ENCODE peak calls at places on chromosomes 13 and 19, in five cellular contexts. Z is CD8-positive, alpha-beta T cell; L is fibroblast of lung; J is PC-9; A is OCI-LY7. Y is an unnamed sample.

GRCh38 chr19:8302357-8302691 is 5.8 kb downstream of the CD320 start:
- DNase-seq in Z (no peak), L (no peak), J (no peak), A (no peak), Y (no peak)

GRCh38 chr19:12730054-12730453 is 4.4 kb downstream of the TRIR start:
- DNase-seq in Z (no peak), L (no peak), J (no peak), A (peak; percentile 10), Y (no peak)

GRCh38 chr19:20238025-20238623 is 71.1 kb downstream of the ZNF486 start:
- DNase-seq in Z (peak; percentile 76), L (peak; percentile 90), J (peak; percentile 86), A (peak; percentile 97), Y (peak; percentile 93)

GRCh38 chr13:38417727-38418126 is 68.1 kb downstream of the UFM1 start:
- DNase-seq in Z (no peak), L (peak; percentile 19), J (no peak), A (peak; percentile 20), Y (peak; percentile 24)

GRCh38 chr19:3324405-3324856 is 42.0 kb upstream of the NFIC start:
- DNase-seq in Z (peak; percentile 66), L (no peak), J (peak; percentile 46), A (peak; percentile 48), Y (no peak)

GRCh38 chr13:97976551-97977375 is 23.3 kb downstream of the IPO5 start:
- DNase-seq in Z (no peak), L (no peak), J (no peak), A (peak; percentile 8), Y (no peak)

GRCh38 chr19:1295169-1296012 is 9.7 kb downstream of the EFNA2 start:
- DNase-seq in Z (no peak), L (no peak), J (no peak), A (peak; percentile 48), Y (peak; percentile 36)

GRCh38 chr19:35812220-35813042 is at the start of gene PRODH2:
- DNase-seq in Z (no peak), L (no peak), J (no peak), A (no peak), Y (no peak)

GRCh38 chr19:8454218-8454617 is 9.4 kb downstream of the HNRNPM start:
- DNase-seq in Z (no peak), L (no peak), J (no peak), A (no peak), Y (no peak)

GRCh38 chr13:22839554-22840286 is 341.1 kb upstream of the SGCG start:
- DNase-seq in Z (no peak), L (no peak), J (no peak), A (no peak), Y (no peak)

GRCh38 chr13:44128522-44128921 is 245.1 kb upstream of the SERP2 start:
- DNase-seq in Z (no peak), L (peak; percentile 40), J (no peak), A (no peak), Y (peak; percentile 6)

GRCh38 chr13:25977216-25977615 is 74.6 kb downstream of the SHISA2 start:
- DNase-seq in Z (no peak), L (no peak), J (no peak), A (no peak), Y (no peak)

GRCh38 chr13:36919833-36920611 is at the start of gene SMAD9:
- DNase-seq in Z (no peak), L (peak; percentile 59), J (peak; percentile 33), A (peak; percentile 73), Y (peak; percentile 82)

GRCh38 chr13:24146961-24147569 is 13.5 kb upstream of the SPATA13 start:
- DNase-seq in Z (no peak), L (no peak), J (no peak), A (no peak), Y (no peak)

GRCh38 chr19:57075125-57075524 is 44.7 kb upstream of the USP29 start:
- DNase-seq in Z (no peak), L (no peak), J (no peak), A (no peak), Y (no peak)

GRCh38 chr13:74134226-74134776 is at the start of gene KLF12:
- DNase-seq in Z (peak; percentile 89), L (peak; percentile 95), J (peak; percentile 85), A (peak; percentile 97), Y (peak; percentile 96)

GRCh38 chr19:12647490-12648071 is 19.0 kb downstream of the MAN2B1 start:
- DNase-seq in Z (no peak), L (peak; percentile 19), J (no peak), A (no peak), Y (peak; percentile 40)

GRCh38 chr13:34941835-34942731 is at the start of gene NBEA:
- DNase-seq in Z (peak; percentile 66), L (peak; percentile 60), J (peak; percentile 83), A (peak; percentile 81), Y (peak; percentile 62)

GRCh38 chr19:13832096-13832495 is 36.9 kb downstream of the ZSWIM4 start:
- DNase-seq in Z (no peak), L (no peak), J (no peak), A (no peak), Y (no peak)

GRCh38 chr13:108922108-108922507 is 292.7 kb downstream of the MYO16 start:
- DNase-seq in Z (no peak), L (no peak), J (no peak), A (no peak), Y (no peak)

GRCh38 chr19:531009-531752 is 379 bp upstream of the CDC34 start:
- DNase-seq in Z (peak; percentile 85), L (peak; percentile 79), J (peak; percentile 93), A (peak; percentile 92), Y (peak; percentile 91)

GRCh38 chr13:29522044-29522685 is 73.3 kb downstream of the SLC7A1 start:
- DNase-seq in Z (no peak), L (peak; percentile 82), J (no peak), A (no peak), Y (no peak)

GRCh38 chr13:64470751-64471150 is 2759.4 kb downstream of the PCDH9 start:
- DNase-seq in Z (no peak), L (no peak), J (no peak), A (no peak), Y (no peak)
- H3K4me3 ChIP-seq in Z (no peak overlapping the region), L (no peak overlapping the region), J (no peak overlapping the region), A (no peak overlapping the region), Y (no peak overlapping the region)

GRCh38 chr19:52095172-52096014 is at the start of gene ZNF841:
- DNase-seq in Z (peak; percentile 74), L (peak; percentile 95), J (peak; percentile 99), A (no peak), Y (peak; percentile 97)
- H3K9me3 ChIP-seq in Z (peaks cover 10% of the 10 kb centered on the region), L (no peaks in the 10 kb centered on the region), J (peaks cover 73% of the 10 kb centered on the region), A (no peaks in the 10 kb centered on the region), Y (no peaks in the 10 kb centered on the region)

GRCh38 chr19:47339196-47339880 is 7.4 kb downstream of the C5AR2 start:
- DNase-seq in Z (no peak), L (no peak), J (no peak), A (no peak), Y (no peak)

GRCh38 chr19:47344425-47344824 is 4.7 kb upstream of the DHX34 start:
- DNase-seq in Z (no peak), L (no peak), J (no peak), A (no peak), Y (no peak)

GRCh38 chr19:47343194-47343802 is 5.8 kb upstream of the DHX34 start:
- DNase-seq in Z (no peak), L (no peak), J (no peak), A (no peak), Y (no peak)

GRCh38 chr19:47340477-47341208 is 8.5 kb upstream of the DHX34 start:
- DNase-seq in Z (no peak), L (no peak), J (no peak), A (no peak), Y (no peak)

GRCh38 chr19:47341734-47342133 is 7.4 kb upstream of the DHX34 start:
- DNase-seq in Z (no peak), L (no peak), J (no peak), A (no peak), Y (no peak)
- H3K4me3 ChIP-seq in Z (no peak overlapping the region), L (no peak overlapping the region), J (no peak overlapping the region), A (no peak overlapping the region), Y (no peak overlapping the region)

GRCh38 chr13:113742445-113743120 is 16.4 kb upstream of the TMEM255B start:
- DNase-seq in Z (no peak), L (no peak), J (no peak), A (no peak), Y (no peak)

GRCh38 chr13:113743366-113744195 is 15.4 kb upstream of the TMEM255B start:
- DNase-seq in Z (no peak), L (no peak), J (no peak), A (no peak), Y (no peak)

GRCh38 chr13:113740661-113741060 is 18.4 kb upstream of the TMEM255B start:
- DNase-seq in Z (no peak), L (no peak), J (no peak), A (no peak), Y (no peak)

GRCh38 chr13:113741101-113741731 is 17.8 kb upstream of the TMEM255B start:
- DNase-seq in Z (no peak), L (no peak), J (no peak), A (no peak), Y (no peak)

GRCh38 chr13:113742000-113742441 is 17.0 kb upstream of the TMEM255B start:
- DNase-seq in Z (peak; percentile 8), L (peak; percentile 78), J (peak; percentile 61), A (no peak), Y (peak; percentile 67)
- H3K9me3 ChIP-seq in Z (no peaks in the 10 kb centered on the region), L (no peaks in the 10 kb centered on the region), J (no peaks in the 10 kb centered on the region), A (no peaks in the 10 kb centered on the region), Y (no peaks in the 10 kb centered on the region)

GRCh38 chr19:15010497-15011255 is 31.0 kb upstream of the SLC1A6 start:
- DNase-seq in Z (no peak), L (no peak), J (no peak), A (no peak), Y (no peak)
- H3K4me3 ChIP-seq in Z (no peak overlapping the region), L (no peak overlapping the region), J (no peak overlapping the region), A (no peak overlapping the region), Y (no peak overlapping the region)